ENCODE peak calls at places on chromosomes 6 and 20, in ten cellular contexts. Z is colonic mucosa; D is fibroblast of the aortic adventitia; C is A549; K is tibial nerve; P is sigmoid colon; F is CD8-positive, alpha-beta T cell; U is lower lobe of right lung; M is GM12878; J is ascending aorta. Y is an unnamed sample.
A peak's percentile ranks its signal among the peaks of the same experiment; 100 is the strongest.

GRCh38 chr6:52531396-52531795 is 45.5 kb downstream of the TRAM2 start:
- DNase-seq in P (no peak), U (no peak), K (no peak), F (no peak), Z (no peak), M (no peak), J (no peak), D (no peak), C (no peak), Y (no peak)

GRCh38 chr6:144314003-144314485 is 28.9 kb downstream of the UTRN start:
- DNase-seq in D (peak; percentile 84), M (no peak), J (peak; percentile 73), P (peak; percentile 80), C (no peak), Z (no peak), F (no peak), K (peak; percentile 56), U (peak; percentile 87), Y (no peak)

GRCh38 chr6:14721103-14721758 is 524.6 kb upstream of the JARID2 start:
- DNase-seq in U (no peak), J (no peak), K (no peak), M (no peak), P (no peak), F (no peak), C (no peak), Z (peak; percentile 44), D (peak; percentile 67), Y (no peak)

GRCh38 chr6:149445573-149445972 is 39.2 kb downstream of the ZC3H12D start:
- DNase-seq in C (no peak), P (no peak), M (no peak), K (no peak), Z (no peak), J (peak; percentile 27), U (no peak), F (no peak), D (no peak), Y (no peak)

GRCh38 chr6:149336529-149336928 is 19.0 kb downstream of the TAB2 start:
- DNase-seq in D (no peak), C (no peak), F (no peak), J (no peak), Z (no peak), U (no peak), P (no peak), M (no peak), K (no peak), Y (no peak)

GRCh38 chr6:106138151-106138550 is 52.0 kb downstream of the PRDM1 start:
- DNase-seq in D (no peak), C (no peak), M (no peak), J (no peak), P (no peak), U (no peak), Z (no peak), F (no peak), K (no peak), Y (no peak)

GRCh38 chr6:77324851-77325250 is 138.4 kb downstream of the HTR1B start:
- DNase-seq in K (peak; percentile 48), D (peak; percentile 82), J (peak; percentile 73), Z (no peak), C (no peak), F (no peak), P (no peak), U (no peak), M (no peak), Y (no peak)

GRCh38 chr6:55009114-55009513 is 162.5 kb downstream of the FAM83B start:
- DNase-seq in J (no peak), Z (no peak), P (no peak), K (no peak), D (no peak), C (no peak), M (no peak), F (no peak), U (no peak), Y (no peak)

GRCh38 chr6:137291441-137291840 is 72.3 kb upstream of the IFNGR1 start:
- DNase-seq in Z (peak; percentile 55), M (no peak), C (no peak), P (no peak), J (peak; percentile 72), F (no peak), D (peak; percentile 36), K (peak; percentile 73), U (peak; percentile 65), Y (no peak)

GRCh38 chr20:10329387-10330005 is 104.5 kb downstream of the MKKS start:
- DNase-seq in P (no peak), U (no peak), M (no peak), F (no peak), Z (no peak), D (no peak), K (no peak), C (no peak), J (no peak), Y (no peak)

GRCh38 chr6:119676971-119677370 is 327.4 kb upstream of the MAN1A1 start:
- DNase-seq in J (no peak), D (no peak), Z (no peak), P (no peak), M (no peak), C (no peak), F (no peak), K (no peak), U (no peak), Y (no peak)

GRCh38 chr20:4912380-4913142 is 88.7 kb downstream of the SLC23A2 start:
- DNase-seq in F (no peak), K (no peak), P (no peak), M (no peak), U (no peak), J (no peak), Z (no peak), C (no peak), D (no peak), Y (no peak)

GRCh38 chr6:163711615-163712568 is 297.4 kb downstream of the QKI start:
- DNase-seq in D (peak; percentile 25), M (peak; percentile 72), J (peak; percentile 82), Z (peak; percentile 37), P (peak; percentile 88), C (peak; percentile 8), U (peak; percentile 86), F (no peak), K (peak; percentile 90), Y (no peak)

GRCh38 chr20:57106030-57106682 is 160.3 kb downstream of the BMP7 start:
- DNase-seq in M (no peak), Z (no peak), K (no peak), F (no peak), D (no peak), P (no peak), J (no peak), C (no peak), U (no peak), Y (no peak)
- H3K4me3 ChIP-seq in M (no peak overlapping the region), Z (no peak overlapping the region), K (no peak overlapping the region), F (no peak overlapping the region), D (no peak overlapping the region), P (no peak overlapping the region), J (no peak overlapping the region), C (no peak overlapping the region), U (no peak overlapping the region), Y (no peak overlapping the region)

GRCh38 chr6:107657373-107657754 is 166.7 kb downstream of the SCML4 start:
- DNase-seq in M (no peak), J (no peak), Z (no peak), F (no peak), C (no peak), P (no peak), D (no peak), K (no peak), U (no peak), Y (no peak)
- H3K4me3 ChIP-seq in M (peak overlapping the region; percentile 34), J (no peak overlapping the region), Z (no peak overlapping the region), F (peak overlapping the region; percentile 49), C (no peak overlapping the region), P (no peak overlapping the region), D (no peak overlapping the region), K (no peak overlapping the region), U (no peak overlapping the region), Y (no peak overlapping the region)

GRCh38 chr6:122998403-122998965 is 2.4 kb downstream of the CLVS2 start:
- DNase-seq in J (no peak), M (no peak), U (no peak), C (no peak), P (no peak), Z (no peak), D (no peak), F (no peak), K (no peak), Y (no peak)

GRCh38 chr6:122995930-122996796 is at the start of gene CLVS2:
- DNase-seq in F (no peak), K (no peak), C (peak; percentile 3), Z (no peak), D (peak; percentile 3), P (peak; percentile 64), J (no peak), U (no peak), M (no peak), Y (no peak)

GRCh38 chr6:122996797-122997520 is 924 bp downstream of the CLVS2 start:
- DNase-seq in F (no peak), U (no peak), P (no peak), K (no peak), C (no peak), Z (no peak), J (no peak), D (no peak), M (no peak), Y (no peak)

GRCh38 chr6:123000244-123000770 is 4.3 kb downstream of the CLVS2 start:
- DNase-seq in M (no peak), J (no peak), D (no peak), Z (no peak), K (no peak), U (no peak), F (no peak), P (no peak), C (no peak), Y (no peak)

GRCh38 chr6:122997541-122998150 is 1.6 kb downstream of the CLVS2 start:
- DNase-seq in K (no peak), D (no peak), J (no peak), P (no peak), Z (no peak), M (no peak), C (no peak), F (no peak), U (no peak), Y (no peak)
- H3K4me3 ChIP-seq in K (no peak overlapping the region), D (no peak overlapping the region), J (no peak overlapping the region), P (no peak overlapping the region), Z (no peak overlapping the region), M (no peak overlapping the region), C (no peak overlapping the region), F (no peak overlapping the region), U (no peak overlapping the region), Y (no peak overlapping the region)

DNA sequence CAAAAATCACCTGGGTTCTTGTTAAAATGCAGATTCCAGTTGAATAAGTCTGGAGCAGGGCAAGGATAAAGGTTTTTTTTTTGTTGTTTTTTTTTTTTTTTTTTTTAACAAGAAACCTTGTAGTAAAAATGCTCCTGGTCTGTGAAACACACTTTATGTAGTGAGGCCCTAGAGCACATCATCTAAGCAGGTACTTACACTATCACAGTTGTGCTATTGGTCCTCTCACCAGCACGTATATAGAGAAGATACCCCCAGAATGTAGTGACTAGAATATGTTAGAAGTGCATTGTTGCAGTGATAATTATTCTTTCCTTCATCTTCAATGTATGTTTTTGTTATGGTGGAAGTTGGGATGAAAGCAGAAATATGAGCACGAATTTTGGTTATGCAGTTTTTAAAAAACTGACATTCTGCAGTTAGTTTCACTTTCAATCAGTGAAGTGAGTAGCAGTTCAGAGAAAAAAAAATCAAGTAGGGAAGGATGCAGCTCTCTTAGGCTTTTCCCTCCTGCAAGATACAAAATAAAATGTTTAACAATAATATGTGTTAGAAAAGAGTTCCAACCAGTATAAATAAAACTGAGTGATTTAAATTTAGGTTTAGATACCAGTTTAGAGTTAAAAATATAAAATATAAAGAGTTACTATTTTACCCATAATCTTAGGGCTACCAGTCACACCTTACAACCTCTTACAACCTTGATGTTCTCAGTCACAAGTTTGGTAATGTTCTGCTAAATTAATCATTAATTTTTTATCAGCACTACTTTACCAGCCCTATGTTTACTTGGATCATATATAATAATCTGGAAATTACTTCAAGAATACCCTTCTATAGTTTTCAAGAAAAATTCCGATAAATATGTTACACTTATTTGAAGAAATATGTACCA is 9.2 kb upstream of the DEFB113 start:
- DNase-seq in M (no peak), D (no peak), P (no peak), C (no peak), K (no peak), F (no peak), Z (no peak), U (no peak), J (no peak), Y (no peak)
- H3K4me3 ChIP-seq in M (peak overlapping the region; percentile 57), D (no peak overlapping the region), P (peak overlapping the region; percentile 9), C (no peak overlapping the region), K (no peak overlapping the region), F (no peak overlapping the region), Z (no peak overlapping the region), U (no peak overlapping the region), J (no peak overlapping the region), Y (peak overlapping the region; percentile 1)

Y was measured in esophagus squamous epithelium.